ENCODE peak calls at places on chromosomes 6 and 20, in ten cellular contexts. H, I, L, M, K, E, T, Q, U and X are unnamed samples.
A peak's percentile ranks its signal among the peaks of the same experiment; 100 is the strongest.

GRCh38 chr6:42419490-42420280 is 32.0 kb downstream of the TRERF1 start:
- DNase-seq in H (no peak), I (no peak), L (no peak), M (no peak), K (no peak), E (no peak), T (no peak), Q (no peak), U (no peak), X (no peak)

GRCh38 chr6:165010556-165011535 is 298.6 kb downstream of the C6orf118 start:
- DNase-seq in H (no peak), I (peak; percentile 82), L (no peak), M (no peak), K (no peak), E (no peak), T (no peak), Q (no peak), U (no peak), X (no peak)

GRCh38 chr6:150200428-150201105 is 57.7 kb downstream of the PPP1R14C start:
- DNase-seq in H (no peak), I (no peak), L (no peak), M (peak; percentile 62), K (no peak), E (no peak), T (no peak), Q (no peak), U (no peak), X (no peak)

GRCh38 chr20:51116765-51117686 is 94.1 kb upstream of the KCNG1 start:
- DNase-seq in H (no peak), I (no peak), L (no peak), M (no peak), K (no peak), E (no peak), T (no peak), Q (no peak), U (no peak), X (no peak)

GRCh38 chr6:143673638-143674037 is 4.1 kb upstream of the PHACTR2 start:
- DNase-seq in H (no peak), I (peak; percentile 78), L (no peak), M (peak; percentile 52), K (no peak), E (peak; percentile 88), T (peak; percentile 45), Q (no peak), U (no peak), X (peak; percentile 76)

GRCh38 chr6:4253604-4254211 is 118.3 kb upstream of the ECI2 start:
- DNase-seq in H (no peak), I (peak; percentile 54), L (peak; percentile 44), M (no peak), K (no peak), E (peak; percentile 39), T (no peak), Q (no peak), U (no peak), X (no peak)

GRCh38 chr6:109087661-109088264 is 6.9 kb downstream of the SESN1 start:
- DNase-seq in H (no peak), I (no peak), L (no peak), M (no peak), K (no peak), E (no peak), T (no peak), Q (no peak), U (no peak), X (no peak)

GRCh38 chr6:37491161-37491829 is 8.4 kb downstream of the CCDC167 start:
- DNase-seq in H (no peak), I (no peak), L (peak; percentile 19), M (no peak), K (no peak), E (no peak), T (peak; percentile 43), Q (no peak), U (no peak), X (no peak)

GRCh38 chr6:83879746-83880145 is 20.3 kb downstream of the CYB5R4 start:
- DNase-seq in H (no peak), I (peak; percentile 10), L (no peak), M (no peak), K (no peak), E (no peak), T (no peak), Q (no peak), U (no peak), X (no peak)

GRCh38 chr20:59688999-59689398 is 84.7 kb downstream of the PHACTR3 start:
- DNase-seq in H (no peak), I (no peak), L (no peak), M (no peak), K (no peak), E (no peak), T (no peak), Q (no peak), U (no peak), X (no peak)

GRCh38 chr20:50992733-50993457 is 30.0 kb downstream of the KCNG1 start:
- DNase-seq in H (no peak), I (peak; percentile 61), L (no peak), M (peak; percentile 51), K (no peak), E (peak; percentile 79), T (no peak), Q (peak; percentile 53), U (peak; percentile 11), X (peak; percentile 79)

GRCh38 chr6:156313037-156313436 is 464.1 kb upstream of the ARID1B start:
- DNase-seq in H (no peak), I (no peak), L (no peak), M (no peak), K (no peak), E (no peak), T (no peak), Q (no peak), U (no peak), X (no peak)

GRCh38 chr20:1388706-1389483 is 4.0 kb downstream of the FKBP1A start:
- DNase-seq in H (no peak), I (no peak), L (no peak), M (no peak), K (no peak), E (no peak), T (no peak), Q (peak; percentile 43), U (no peak), X (no peak)

GRCh38 chr20:35398660-35399144 is 13.1 kb downstream of the UQCC1 start:
- DNase-seq in H (no peak), I (peak; percentile 42), L (no peak), M (no peak), K (no peak), E (no peak), T (no peak), Q (no peak), U (no peak), X (no peak)

GRCh38 chr20:62301111-62301668 is 1.6 kb upstream of the ADRM1 start:
- DNase-seq in H (no peak), I (no peak), L (no peak), M (no peak), K (no peak), E (no peak), T (no peak), Q (no peak), U (no peak), X (no peak)

GRCh38 chr6:135481786-135482369 is 15.7 kb downstream of the AHI1 start:
- DNase-seq in H (no peak), I (peak; percentile 14), L (no peak), M (no peak), K (no peak), E (no peak), T (no peak), Q (no peak), U (no peak), X (no peak)
- H3K9me3 ChIP-seq in H (peaks cover 26% of the 10 kb centered on the region), I (peaks cover 16% of the 10 kb centered on the region), L (no peaks in the 10 kb centered on the region), M (peaks cover 52% of the 10 kb centered on the region), K (peaks cover 40% of the 10 kb centered on the region), E (peaks cover 29% of the 10 kb centered on the region), T (peaks cover 31% of the 10 kb centered on the region), Q (peaks cover 56% of the 10 kb centered on the region), U (peaks cover 12% of the 10 kb centered on the region), X (peaks cover 22% of the 10 kb centered on the region)

DNA sequence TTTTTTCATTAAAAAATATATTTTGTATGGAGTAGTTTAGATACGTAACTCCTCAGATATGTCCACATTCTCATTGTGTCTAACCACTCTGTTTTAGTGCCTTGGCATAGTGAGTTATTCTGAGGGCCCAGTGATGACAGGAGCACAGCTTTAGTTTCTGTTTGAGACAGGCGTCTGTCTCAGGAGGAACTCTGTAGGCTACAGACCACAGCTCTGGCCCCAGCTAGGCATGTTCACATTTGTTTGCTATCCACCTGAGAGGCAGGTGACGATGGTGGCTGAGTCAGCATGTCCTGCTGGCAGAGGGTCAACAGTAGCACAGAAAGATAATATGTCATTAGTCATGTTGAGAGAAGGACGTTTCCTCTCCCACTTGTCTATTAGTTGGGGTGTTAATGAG is 16.3 kb downstream of the LRRC1 start:
- DNase-seq in H (no peak), I (no peak), L (peak; percentile 79), M (peak; percentile 69), K (no peak), E (peak; percentile 95), T (peak; percentile 69), Q (no peak), U (no peak), X (no peak)
- H3K4me3 ChIP-seq in H (no peak overlapping the region), I (no peak overlapping the region), L (no peak overlapping the region), M (no peak overlapping the region), K (no peak overlapping the region), E (no peak overlapping the region), T (no peak overlapping the region), Q (no peak overlapping the region), U (no peak overlapping the region), X (no peak overlapping the region)

GRCh38 chr6:45956663-45957062 is 59.0 kb downstream of the CLIC5 start:
- DNase-seq in H (no peak), I (no peak), L (no peak), M (no peak), K (no peak), E (no peak), T (no peak), Q (no peak), U (no peak), X (no peak)
- H3K4me1 ChIP-seq in H (peaks cover 72% of the 10 kb centered on the region), I (no peaks in the 10 kb centered on the region), L (peaks cover 7% of the 10 kb centered on the region), M (peaks cover 15% of the 10 kb centered on the region), K (no peaks in the 10 kb centered on the region), E (no peaks in the 10 kb centered on the region), T (peaks cover 23% of the 10 kb centered on the region), Q (no peaks in the 10 kb centered on the region), U (no peaks in the 10 kb centered on the region), X (no peaks in the 10 kb centered on the region)

GRCh38 chr6:131051316-131051715 is 11.7 kb downstream of the EPB41L2 start:
- DNase-seq in H (no peak), I (no peak), L (no peak), M (no peak), K (no peak), E (no peak), T (no peak), Q (no peak), U (no peak), X (no peak)

GRCh38 chr6:131053546-131054240 is 9.4 kb downstream of the EPB41L2 start:
- DNase-seq in H (no peak), I (no peak), L (no peak), M (no peak), K (no peak), E (peak; percentile 89), T (no peak), Q (no peak), U (no peak), X (no peak)

GRCh38 chr6:131058236-131058635 is 4.8 kb downstream of the EPB41L2 start:
- DNase-seq in H (no peak), I (peak; percentile 58), L (no peak), M (no peak), K (no peak), E (no peak), T (no peak), Q (no peak), U (no peak), X (no peak)

GRCh38 chr6:131059486-131059885 is 3.6 kb downstream of the EPB41L2 start:
- DNase-seq in H (no peak), I (peak; percentile 50), L (no peak), M (no peak), K (no peak), E (no peak), T (no peak), Q (no peak), U (no peak), X (no peak)

GRCh38 chr6:131054392-131055250 is 8.4 kb downstream of the EPB41L2 start:
- DNase-seq in H (no peak), I (no peak), L (no peak), M (no peak), K (no peak), E (peak; percentile 67), T (no peak), Q (peak; percentile 39), U (no peak), X (no peak)
- H3K9me3 ChIP-seq in H (peaks cover 26% of the 10 kb centered on the region), I (peaks cover 20% of the 10 kb centered on the region), L (no peaks in the 10 kb centered on the region), M (peaks cover 28% of the 10 kb centered on the region), K (peaks cover 27% of the 10 kb centered on the region), E (peaks cover 23% of the 10 kb centered on the region), T (peaks cover 35% of the 10 kb centered on the region), Q (peaks cover 39% of the 10 kb centered on the region), U (peaks cover 5% of the 10 kb centered on the region), X (no peaks in the 10 kb centered on the region)